ENCODE peak calls at places on chromosome 17, in four cellular contexts. G is HCT116, F is K562, U is H1. Q is an unnamed sample.

GRCh38 chr17:19579192-19579668 is 45.6 kb downstream of the SLC47A1 start:
- DNase-seq in U (no peak), G (no peak), F (no peak), Q (no peak)

GRCh38 chr17:30961213-30962188 is 9.3 kb upstream of the RNF135 start:
- DNase-seq in G (no peak), F (no peak), U (no peak), Q (peak)

GRCh38 chr17:27451906-27452305 is 4.3 kb upstream of the KSR1 start:
- DNase-seq in U (no peak), G (no peak), F (no peak), Q (no peak)

GRCh38 chr17:17439971-17440843 is 36.6 kb upstream of the MED9 start:
- DNase-seq in U (peak), F (peak), G (peak), Q (peak)

GRCh38 chr17:1834378-1835149 is 4.8 kb downstream of the RPA1 start:
- DNase-seq in U (no peak), F (no peak), G (no peak), Q (peak)

GRCh38 chr17:43880420-43880991 is 26.8 kb downstream of the MPP2 start:
- DNase-seq in U (no peak), G (peak), F (peak), Q (no peak)

GRCh38 chr17:73814070-73814469 is 169.8 kb upstream of the SDK2 start:
- DNase-seq in F (no peak), G (no peak), U (no peak), Q (no peak)

GRCh38 chr17:63774141-63774981 is at the start of gene DDX42:
- DNase-seq in G (no peak), F (peak), U (no peak), Q (no peak)

GRCh38 chr17:8117980-8118768 is at the start of gene ALOXE3:
- DNase-seq in G (peak), F (peak), U (no peak), Q (no peak)

GRCh38 chr17:41678907-41679739 is 9.6 kb upstream of the EIF1 start:
- DNase-seq in F (peak), G (no peak), U (no peak), Q (peak)

GRCh38 chr17:73188011-73188410 is 4.8 kb upstream of the COG1 start:
- DNase-seq in F (no peak), G (no peak), U (no peak), Q (no peak)

GRCh38 chr17:74148446-74148845 is 55.0 kb upstream of the RPL38 start:
- DNase-seq in U (no peak), G (no peak), F (no peak), Q (no peak)

GRCh38 chr17:78141437-78142112 is 4.6 kb upstream of the C17orf99 start:
- DNase-seq in F (no peak), G (no peak), U (no peak), Q (no peak)

GRCh38 chr17:67223924-67224323 is 21.1 kb downstream of the HELZ start:
- DNase-seq in F (peak), G (no peak), U (no peak), Q (no peak)

GRCh38 chr17:29196784-29197515 is 16.8 kb upstream of the MYO18A start:
- DNase-seq in G (no peak), F (no peak), U (no peak), Q (no peak)

GRCh38 chr17:59796138-59796537 is 88.7 kb downstream of the VMP1 start:
- DNase-seq in U (no peak), G (no peak), F (no peak), Q (no peak)

GRCh38 chr17:11330871-11331270 is 89.9 kb downstream of the SHISA6 start:
- DNase-seq in F (no peak), U (peak), G (no peak), Q (no peak)

GRCh38 chr17:13940858-13941665 is 128.2 kb upstream of the COX10 start:
- DNase-seq in G (peak), F (peak), U (no peak), Q (no peak)

GRCh38 chr17:42406602-42407288 is 16.3 kb downstream of the CAVIN1 start:
- DNase-seq in U (no peak), G (no peak), F (peak), Q (no peak)

GRCh38 chr17:10807704-10808128 is 3.8 kb upstream of the TMEM238L start:
- DNase-seq in G (no peak), F (peak), U (no peak), Q (no peak)

GRCh38 chr17:62064791-62065563 is at the start of gene MED13:
- DNase-seq in U (no peak), F (peak), G (no peak), Q (no peak)

GRCh38 chr17:72489273-72489641 is 368.4 kb downstream of the SOX9 start:
- DNase-seq in F (no peak), G (no peak), U (no peak), Q (no peak)

GRCh38 chr17:51056813-51057510 is 63.7 kb downstream of the SPAG9 start:
- DNase-seq in U (no peak), F (peak), G (peak), Q (no peak)

GRCh38 chr17:69060835-69061234 is at the start of gene ABCA9:
- DNase-seq in G (no peak), U (no peak), F (no peak), Q (no peak)

GRCh38 chr17:29589524-29590260 is at the start of gene GIT1:
- DNase-seq in U (no peak), F (peak), G (peak), Q (no peak)

GRCh38 chr17:82613283-82614094 is 34.8 kb downstream of the WDR45B start:
- DNase-seq in U (no peak), G (no peak), F (no peak), Q (no peak)

GRCh38 chr17:36072431-36073121 is 8.5 kb downstream of the CCL18 start:
- DNase-seq in F (peak), U (peak), G (peak), Q (peak)

GRCh38 chr17:78802008-78802407 is 19.9 kb upstream of the CYTH1 start:
- DNase-seq in F (no peak), U (no peak), G (no peak), Q (no peak)

GRCh38 chr17:1197781-1198490 is 18.2 kb upstream of the ABR start:
- DNase-seq in U (no peak), G (no peak), F (no peak), Q (peak)

GRCh38 chr17:50458290-50458689 is 10.4 kb downstream of the CHAD start:
- DNase-seq in U (no peak), G (no peak), F (no peak), Q (no peak)

GRCh38 chr17:82984751-82985435 is 94.5 kb upstream of the METRNL start:
- DNase-seq in F (no peak), U (no peak), G (no peak), Q (no peak)

GRCh38 chr17:29024456-29024952 is 18.4 kb upstream of the PIPOX start:
- DNase-seq in F (no peak), U (no peak), G (no peak), Q (no peak)

GRCh38 chr17:73091770-73092517 is 544 bp downstream of the SLC39A11 start:
- DNase-seq in U (no peak), G (no peak), F (peak), Q (no peak)

GRCh38 chr17:57905875-57906455 is 49.2 kb downstream of the CUEDC1 start:
- DNase-seq in F (no peak), G (no peak), U (no peak), Q (peak)
- H3K27ac ChIP-seq in F (no peak), G (no peak), U (no peak), Q (peak)

GRCh38 chr17:70307430-70307829 is 138.1 kb downstream of the KCNJ2 start:
- DNase-seq in U (no peak), G (no peak), F (no peak), Q (no peak)
- TF ChIP-seq EGR1 in U (no peak), G (no peak), F (no peak), Q (no peak)

GRCh38 chr17:79811036-79811887 is 14.4 kb upstream of the CBX8 start:
- DNase-seq in F (peak), G (peak), U (no peak), Q (no peak)
- H3K27ac ChIP-seq in F (peak), G (peak), U (no peak), Q (no peak)

DNA sequence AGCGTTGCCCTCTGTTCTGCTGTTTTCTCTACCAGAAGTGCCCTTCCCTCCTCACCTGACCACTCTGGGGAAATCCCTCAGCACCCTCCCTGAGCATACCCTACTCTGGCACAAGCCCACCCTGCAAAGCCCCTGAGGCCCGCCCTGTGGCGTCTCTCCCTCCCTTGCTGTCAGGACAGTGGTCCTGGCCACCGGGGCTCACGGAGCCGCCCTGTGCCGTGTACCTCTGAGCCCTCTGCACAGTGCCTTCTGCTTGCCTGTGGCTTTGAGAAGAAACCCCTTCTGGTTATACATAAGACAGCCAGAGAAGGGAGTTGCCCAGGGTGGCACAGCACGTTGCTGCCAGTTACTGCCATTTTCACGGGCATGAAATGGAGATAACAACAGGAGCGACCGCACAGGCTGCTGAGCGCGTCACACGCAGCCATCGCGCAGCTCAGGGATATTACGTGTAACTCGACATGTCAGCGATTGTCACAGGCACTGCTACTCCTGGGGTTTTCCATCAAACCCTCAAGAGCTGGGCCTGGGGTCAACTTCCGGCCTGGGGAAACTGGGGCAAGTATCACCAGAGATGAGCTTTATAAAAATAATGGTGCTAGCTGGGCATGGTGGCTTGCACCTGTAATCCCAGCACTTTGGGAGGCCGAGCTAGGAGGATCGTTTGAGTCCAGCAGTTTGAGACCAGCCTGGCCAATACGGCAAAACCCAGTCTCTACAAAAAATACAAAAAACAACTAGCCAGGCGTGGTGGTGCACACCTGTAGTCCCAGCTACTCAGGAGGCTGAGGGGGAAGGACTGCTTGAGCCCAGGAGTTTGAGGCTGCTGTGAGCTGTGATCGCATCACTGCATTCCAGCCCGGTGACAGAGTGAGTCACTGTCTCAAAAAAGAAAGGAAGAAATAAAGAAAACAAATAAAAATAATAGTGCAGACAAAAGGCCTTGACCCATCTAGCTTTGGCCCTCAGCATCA is 14.8 kb downstream of the SCGB1C2 start:
- DNase-seq in F (no peak), G (no peak), U (no peak), Q (no peak)
- TF ChIP-seq EGR1 in F (no peak), G (no peak), U (no peak), Q (no peak)

GRCh38 chr17:40415390-40415789 is 2.3 kb downstream of the TOP2A start:
- DNase-seq in U (no peak), F (peak), G (no peak), Q (no peak)

GRCh38 chr17:40407460-40407859 is 10.2 kb downstream of the TOP2A start:
- DNase-seq in F (no peak), U (no peak), G (no peak), Q (no peak)

GRCh38 chr17:40412880-40413279 is 4.8 kb downstream of the TOP2A start:
- DNase-seq in G (no peak), F (no peak), U (no peak), Q (no peak)

GRCh38 chr17:40411821-40412220 is 5.9 kb downstream of the TOP2A start:
- DNase-seq in U (no peak), F (no peak), G (no peak), Q (no peak)

GRCh38 chr17:40410082-40410481 is 7.6 kb downstream of the TOP2A start:
- DNase-seq in F (no peak), G (no peak), U (no peak), Q (no peak)
- H3K27ac ChIP-seq in F (no peak), G (no peak), U (peak), Q (no peak)

GRCh38 chr17:45244725-45245656 is 16.9 kb downstream of the SPATA32 start:
- DNase-seq in F (no peak), U (no peak), G (no peak), Q (no peak)

GRCh38 chr17:45248132-45248936 is 13.6 kb downstream of the SPATA32 start:
- DNase-seq in G (no peak), U (no peak), F (peak), Q (no peak)

GRCh38 chr17:45246338-45246737 is 15.6 kb downstream of the SPATA32 start:
- DNase-seq in U (no peak), F (no peak), G (no peak), Q (no peak)

GRCh38 chr17:45247429-45248131 is 14.3 kb downstream of the SPATA32 start:
- DNase-seq in U (peak), F (peak), G (peak), Q (peak)

DNA sequence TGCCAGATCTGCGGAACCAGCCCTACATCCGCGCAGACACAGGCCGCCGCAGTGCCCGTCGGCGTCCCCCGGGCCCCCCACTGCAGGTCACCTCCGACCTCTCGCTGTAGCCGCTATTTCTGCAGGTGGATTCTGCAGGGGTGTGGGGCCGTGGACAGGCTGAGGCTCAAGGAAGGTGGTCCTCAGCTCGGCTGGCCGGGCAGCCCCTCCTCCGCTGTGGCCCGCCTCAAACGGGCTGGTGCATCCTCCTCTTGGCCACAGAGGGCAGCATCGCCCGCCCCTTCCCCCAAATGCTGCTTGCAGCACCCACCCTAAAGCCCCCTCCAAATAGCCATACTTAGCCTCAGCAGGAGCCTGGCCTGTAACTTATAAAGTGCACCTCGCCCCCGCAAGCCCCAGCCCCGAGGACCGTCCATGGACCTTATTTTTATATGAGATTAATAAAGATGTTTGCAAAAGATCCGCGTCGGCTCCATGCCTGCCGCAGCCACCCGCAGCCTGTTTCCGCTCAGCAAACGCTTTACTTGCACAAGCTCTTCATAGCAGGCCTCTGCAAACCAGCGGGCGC is 14.9 kb downstream of the SPATA32 start:
- DNase-seq in G (no peak), U (no peak), F (peak), Q (no peak)
- TF ChIP-seq EGR1 in G (no peak), U (no peak), F (no peak), Q (no peak)

GRCh38 chr17:76556759-76557367 is 17.0 kb downstream of the PRCD start:
- DNase-seq in G (no peak), F (peak), U (no peak), Q (no peak)

GRCh38 chr17:76550712-76551615 is 11.1 kb downstream of the PRCD start:
- DNase-seq in U (no peak), G (no peak), F (no peak), Q (no peak)

GRCh38 chr17:76551685-76552084 is 11.8 kb downstream of the PRCD start:
- DNase-seq in F (no peak), G (no peak), U (no peak), Q (no peak)

GRCh38 chr17:76553163-76553908 is 13.5 kb downstream of the PRCD start:
- DNase-seq in F (no peak), U (no peak), G (no peak), Q (no peak)

GRCh38 chr17:76554131-76554530 is 14.3 kb downstream of the PRCD start:
- DNase-seq in G (no peak), F (no peak), U (no peak), Q (no peak)
- H3K27ac ChIP-seq in G (no peak), F (no peak), U (no peak), Q (no peak)

DNA sequence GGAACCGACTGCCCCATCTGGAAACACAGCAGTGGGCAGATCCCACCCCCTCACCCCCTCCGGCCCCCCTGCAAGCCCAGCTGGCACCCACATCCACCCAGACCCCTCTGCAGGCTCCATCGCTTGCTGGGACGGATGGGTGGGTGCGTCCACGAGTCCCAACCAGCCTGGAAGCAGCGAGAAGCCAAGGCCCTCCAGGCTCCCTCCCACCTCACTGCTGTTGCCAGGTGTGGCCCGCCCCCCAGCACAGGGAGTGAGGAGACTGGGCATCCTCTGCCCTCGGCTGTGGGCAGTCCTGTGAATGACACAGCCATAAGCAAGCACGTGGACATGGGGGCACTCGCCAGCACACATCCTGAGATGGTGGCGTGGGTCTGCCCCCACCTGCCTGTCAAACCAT is 11.4 kb downstream of the TMEM11 start:
- DNase-seq in U (no peak), F (no peak), G (no peak), Q (no peak)
- TF ChIP-seq EGR1 in U (no peak), F (no peak), G (no peak), Q (no peak)

Q was measured in GM12878.